ENCODE peak calls at places on chromosomes 4 and X, in six cellular contexts. U is GM23338, Q is Karpas-422, V is MM.1S, M is PC-3, F is PC-9. G is an unnamed sample.

GRCh38 chr4:109730294-109731051 is 603 bp upstream of the PLA2G12A start:
- DNase-seq in U (peak; percentile 71), Q (no peak), V (no peak), M (peak; percentile 52), F (peak; percentile 65), G (peak; percentile 82)

GRCh38 chrX:21943460-21944135 is 3.1 kb downstream of the SMS start:
- DNase-seq in U (no peak), Q (no peak), V (no peak), M (peak; percentile 83), F (no peak), G (peak; percentile 86)

GRCh38 chr4:142350886-142351285 is 495.2 kb downstream of the INPP4B start:
- DNase-seq in U (no peak), Q (no peak), V (no peak), M (peak; percentile 67), F (no peak), G (peak; percentile 40)

GRCh38 chr4:57109847-57110634 is at the start of gene IGFBP7:
- DNase-seq in U (peak; percentile 47), Q (no peak), V (peak; percentile 62), M (no peak), F (peak; percentile 57), G (peak; percentile 79)

GRCh38 chr4:182189107-182189878 is 53.9 kb upstream of the TENM3 start:
- DNase-seq in U (no peak), Q (no peak), V (no peak), M (peak; percentile 18), F (no peak), G (peak; percentile 63)

GRCh38 chr4:25030283-25031076 is at the start of gene LGI2:
- DNase-seq in U (peak; percentile 63), Q (no peak), V (peak; percentile 50), M (peak; percentile 6), F (no peak), G (peak; percentile 60)

GRCh38 chr4:128858875-128859696 is 49.6 kb downstream of the JADE1 start:
- DNase-seq in U (no peak), Q (no peak), V (no peak), M (no peak), F (no peak), G (peak; percentile 67)

GRCh38 chrX:149652232-149652981 is 20.8 kb upstream of the TMEM185A start:
- DNase-seq in U (no peak), Q (no peak), V (no peak), M (no peak), F (no peak), G (no peak)

GRCh38 chrX:134623293-134624045 is 34.8 kb downstream of the PLAC1 start:
- DNase-seq in U (no peak), Q (no peak), V (no peak), M (peak; percentile 56), F (no peak), G (no peak)

GRCh38 chr4:20572976-20573375 is 127.3 kb upstream of the PACRGL start:
- DNase-seq in U (peak; percentile 74), Q (no peak), V (no peak), M (no peak), F (no peak), G (no peak)

GRCh38 chr4:114598191-114599121 is at the start of gene UGT8:
- DNase-seq in U (peak; percentile 88), Q (no peak), V (no peak), M (peak; percentile 34), F (peak; percentile 53), G (peak; percentile 44)

GRCh38 chrX:54411732-54412131 is 28.5 kb upstream of the TSR2 start:
- DNase-seq in U (no peak), Q (no peak), V (no peak), M (no peak), F (no peak), G (no peak)

GRCh38 chr4:98605216-98605615 is 53.2 kb downstream of the TSPAN5 start:
- DNase-seq in U (no peak), Q (no peak), V (no peak), M (peak; percentile 11), F (no peak), G (peak; percentile 33)

GRCh38 chrX:106243376-106243775 is 75.3 kb downstream of the PWWP3B start:
- DNase-seq in U (no peak), Q (no peak), V (peak; percentile 19), M (peak; percentile 11), F (no peak), G (no peak)

GRCh38 chr4:181971411-181971810 is 271.8 kb upstream of the TENM3 start:
- DNase-seq in U (no peak), Q (no peak), V (peak; percentile 53), M (no peak), F (no peak), G (peak; percentile 14)

GRCh38 chrX:48514126-48514806 is 5.5 kb downstream of the PORCN start:
- DNase-seq in U (no peak), Q (no peak), V (no peak), M (no peak), F (no peak), G (no peak)

GRCh38 chrX:122046226-122046625 is 998.8 kb downstream of the GLUD2 start:
- DNase-seq in U (no peak), Q (no peak), V (no peak), M (no peak), F (no peak), G (no peak)

GRCh38 chr4:52750819-52751348 is 341 bp downstream of the ERVMER34-1 start:
- DNase-seq in U (peak; percentile 60), Q (no peak), V (no peak), M (peak; percentile 14), F (no peak), G (peak; percentile 44)

GRCh38 chrX:1945879-1946278 is 331.0 kb downstream of the ASMT start:
- DNase-seq in U (no peak), Q (no peak), V (no peak), M (no peak), F (no peak), G (no peak)

GRCh38 chr4:168480991-168481588 is 798 bp upstream of the DDX60L start:
- DNase-seq in U (no peak), Q (peak; percentile 84), V (peak; percentile 55), M (peak; percentile 82), F (peak; percentile 28), G (peak; percentile 86)

GRCh38 chr4:158782539-158783360 is 13.9 kb downstream of the FNIP2 start:
- DNase-seq in U (no peak), Q (no peak), V (no peak), M (no peak), F (no peak), G (peak; percentile 70)
- H3K4me3 ChIP-seq in U (no peak overlapping the region), Q (no peak overlapping the region), V (no peak overlapping the region), M (no peak overlapping the region), F (no peak overlapping the region), G (peak overlapping the region; percentile 49)

DNA sequence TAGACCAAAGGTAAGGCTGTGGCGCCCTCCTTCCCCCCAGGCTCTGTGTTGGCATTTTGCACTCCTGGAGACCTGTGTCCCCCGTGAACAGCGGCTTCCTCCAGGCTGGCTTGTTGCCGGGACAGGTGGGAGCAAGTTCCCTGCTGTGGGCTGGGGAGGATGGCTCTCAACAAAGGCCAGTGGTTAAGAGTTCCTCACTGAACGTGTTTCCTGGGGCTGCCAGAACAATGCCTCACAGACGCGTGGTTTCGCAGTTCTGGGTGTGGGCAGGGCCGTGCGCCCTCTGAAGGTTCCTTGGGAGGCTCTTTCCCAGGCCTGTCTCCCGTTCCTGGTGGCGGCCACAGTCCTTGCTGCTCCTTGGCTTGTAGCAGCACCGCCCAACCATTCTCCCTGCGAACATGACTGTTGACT is 33.4 kb downstream of the NELFA start:
- DNase-seq in U (no peak), Q (no peak), V (no peak), M (no peak), F (no peak), G (no peak)
- H3K36me3 ChIP-seq in U (peaks cover 8% of the 10 kb centered on the region), Q (peaks cover 7% of the 10 kb centered on the region), V (peaks cover 20% of the 10 kb centered on the region), M (peaks cover 9% of the 10 kb centered on the region), F (no peaks in the 10 kb centered on the region), G (no peaks in the 10 kb centered on the region)

GRCh38 chrX:66071116-66071515 is 31.2 kb upstream of the VSIG4 start:
- DNase-seq in U (no peak), Q (no peak), V (no peak), M (no peak), F (no peak), G (no peak)

GRCh38 chrX:66076801-66077200 is 36.9 kb upstream of the VSIG4 start:
- DNase-seq in U (no peak), Q (no peak), V (no peak), M (no peak), F (no peak), G (no peak)

GRCh38 chrX:66074920-66075879 is 35.3 kb upstream of the VSIG4 start:
- DNase-seq in U (no peak), Q (no peak), V (no peak), M (peak; percentile 2), F (no peak), G (no peak)
- H3K9me2 ChIP-seq in U (no peaks in the 10 kb centered on the region), Q (no peaks in the 10 kb centered on the region), V (no peaks in the 10 kb centered on the region), M (no peaks in the 10 kb centered on the region), F (no peaks in the 10 kb centered on the region), G (no peaks in the 10 kb centered on the region)

GRCh38 chr4:139633661-139634060 is 32.0 kb upstream of the MGST2 start:
- DNase-seq in U (peak; percentile 64), Q (peak; percentile 64), V (no peak), M (peak; percentile 70), F (no peak), G (peak; percentile 53)
- H3K4me3 ChIP-seq in U (peak overlapping the region; percentile 49), Q (no peak overlapping the region), V (no peak overlapping the region), M (peak overlapping the region; percentile 71), F (no peak overlapping the region), G (no peak overlapping the region)

GRCh38 chr4:5812506-5813229 is 80.2 kb downstream of the CRMP1 start:
- DNase-seq in U (peak; percentile 89), Q (peak; percentile 92), V (peak; percentile 56), M (peak; percentile 74), F (peak; percentile 18), G (peak; percentile 85)

GRCh38 chr4:5810770-5811430 is 82.0 kb downstream of the CRMP1 start:
- DNase-seq in U (no peak), Q (no peak), V (no peak), M (no peak), F (no peak), G (no peak)

GRCh38 chr4:5809216-5809776 is 83.6 kb downstream of the CRMP1 start:
- DNase-seq in U (no peak), Q (no peak), V (no peak), M (no peak), F (no peak), G (peak; percentile 20)

GRCh38 chr4:5808081-5808741 is 84.7 kb downstream of the CRMP1 start:
- DNase-seq in U (no peak), Q (no peak), V (no peak), M (no peak), F (no peak), G (no peak)

GRCh38 chr4:5810151-5810550 is 82.7 kb downstream of the CRMP1 start:
- DNase-seq in U (no peak), Q (no peak), V (no peak), M (no peak), F (no peak), G (no peak)
- H3K36me3 ChIP-seq in U (peaks cover 3% of the 10 kb centered on the region), Q (no peaks in the 10 kb centered on the region), V (no peaks in the 10 kb centered on the region), M (peaks cover 11% of the 10 kb centered on the region), F (no peaks in the 10 kb centered on the region), G (peaks cover 25% of the 10 kb centered on the region)

DNA sequence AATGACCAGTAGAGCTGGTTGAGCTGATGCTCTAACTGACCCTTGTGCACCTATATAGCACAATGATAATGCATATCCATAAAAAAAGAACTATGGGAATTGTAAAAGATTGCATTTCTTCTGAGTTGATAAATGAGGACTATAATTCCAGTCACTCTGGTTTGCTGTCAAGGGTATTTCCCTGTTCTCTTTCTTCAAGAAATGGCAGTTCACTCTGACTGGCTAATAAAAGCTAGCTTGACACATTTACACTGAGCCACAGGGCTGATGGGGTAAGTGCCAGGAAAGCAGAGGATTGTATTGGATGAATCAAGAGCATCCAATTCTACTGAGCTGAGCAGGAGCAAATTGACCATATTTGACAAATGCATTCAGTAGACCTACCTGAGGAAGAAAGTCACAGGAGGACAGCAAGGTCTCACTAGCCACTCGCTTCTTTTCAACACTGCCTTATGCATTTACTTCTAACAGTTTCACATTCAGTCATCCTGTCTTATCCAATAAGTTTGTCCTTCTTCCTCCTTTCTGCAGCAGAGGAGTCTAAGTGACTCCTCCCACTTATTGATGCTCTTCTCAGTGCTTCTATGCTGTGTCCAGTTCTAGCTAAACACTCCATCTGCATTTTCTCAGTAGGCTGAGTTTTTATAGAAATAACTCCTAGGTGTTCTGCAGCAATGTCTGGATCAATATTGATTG is 43.0 kb downstream of the RBMX2 start:
- DNase-seq in U (no peak), Q (no peak), V (no peak), M (no peak), F (no peak), G (no peak)
- H3K9me2 ChIP-seq in U (no peaks in the 10 kb centered on the region), Q (no peaks in the 10 kb centered on the region), V (no peaks in the 10 kb centered on the region), M (no peaks in the 10 kb centered on the region), F (no peaks in the 10 kb centered on the region), G (no peaks in the 10 kb centered on the region)